ENCODE peak calls at places on chromosome 22, in five cellular contexts. C is stimulated activated CD8-positive, alpha-beta memory T cell treated with anti-CD3 and anti-CD28 coated beads, Interleukin-7, amount 100 ng/mL, for 1 hour; A is mesenchymal stem cell; X is IMR-90; N is activated T-cell treated with anti-CD3 and anti-CD28 coated beads, Interleukin-2, amount 50 U/mL, for 72 hours. G is an unnamed sample.
A peak's percentile ranks its signal among the peaks of the same experiment; 100 is the strongest.

GRCh38 chr22:22244337-22245250 is at the start of gene VPREB1:
- DNase-seq in C (no peak), A (no peak), X (no peak), N (no peak), G (no peak)

GRCh38 chr22:33842421-33843094 is 77.7 kb downstream of the LARGE1 start:
- DNase-seq in C (no peak), A (no peak), X (no peak), N (no peak), G (no peak)

GRCh38 chr22:40534379-40535188 is 101.9 kb downstream of the MRTFA start:
- DNase-seq in C (no peak), A (peak; percentile 82), X (peak; percentile 71), N (peak; percentile 30), G (peak; percentile 24)

GRCh38 chr22:43925433-43926348 is 2.1 kb downstream of the PNPLA3 start:
- DNase-seq in C (no peak), A (peak; percentile 47), X (no peak), N (no peak), G (no peak)

GRCh38 chr22:25774575-25775026 is 32.6 kb downstream of the MYO18B start:
- DNase-seq in C (no peak), A (no peak), X (no peak), N (peak; percentile 20), G (no peak)

GRCh38 chr22:33894515-33894914 is 25.8 kb downstream of the LARGE1 start:
- DNase-seq in C (no peak), A (no peak), X (no peak), N (no peak), G (no peak)

GRCh38 chr22:23868580-23868979 is 10.9 kb downstream of the SLC2A11 start:
- DNase-seq in C (no peak), A (no peak), X (no peak), N (no peak), G (no peak)

GRCh38 chr22:26740253-26740652 is 82.9 kb downstream of the MIAT start:
- DNase-seq in C (no peak), A (no peak), X (no peak), N (no peak), G (no peak)

GRCh38 chr22:42799462-42800405 is 57.3 kb downstream of the ARFGAP3 start:
- DNase-seq in C (no peak), A (no peak), X (no peak), N (no peak), G (no peak)

GRCh38 chr22:50506611-50507420 is 686 bp downstream of the LMF2 start:
- DNase-seq in C (no peak), A (peak; percentile 25), X (no peak), N (no peak), G (no peak)

GRCh38 chr22:36194971-36195370 is 6.6 kb downstream of the APOL4 start:
- DNase-seq in C (no peak), A (peak; percentile 80), X (peak; percentile 77), N (peak; percentile 52), G (peak; percentile 33)

GRCh38 chr22:25193548-25193947 is 6.1 kb upstream of the CRYBB3 start:
- DNase-seq in C (no peak), A (no peak), X (no peak), N (no peak), G (no peak)

G was measured in HTR-8/SVneo.